ENCODE peak calls at places on chromosomes 5 and 9, in four cellular contexts. One of them, this sample, is unnamed.

GRCh38 chr9:123362856-123363255 is 6.9 kb downstream of the CRB2 start:
- DNase-seq in HFFc6: no peak
- DNase-seq in AG10803: no peak
- DNase-seq in iPS-NIHi11: no peak
- DNase-seq in this sample: no peak

GRCh38 chr5:94043311-94043710 is 301.9 kb upstream of the POU5F2 start:
- DNase-seq in HFFc6: no peak
- DNase-seq in AG10803: no peak
- DNase-seq in iPS-NIHi11: no peak
- DNase-seq in this sample: no peak

GRCh38 chr9:98135938-98136337 is 16.9 kb upstream of the TRIM14 start:
- DNase-seq in HFFc6: no peak
- DNase-seq in AG10803: no peak
- DNase-seq in iPS-NIHi11: no peak
- DNase-seq in this sample: no peak

GRCh38 chr9:87323933-87324332 is 173.7 kb upstream of the DAPK1 start:
- DNase-seq in HFFc6: no peak
- DNase-seq in AG10803: no peak
- DNase-seq in iPS-NIHi11: no peak
- DNase-seq in this sample: no peak

GRCh38 chr5:166907314-166907713 is 1384.1 kb upstream of the WWC1 start:
- DNase-seq in HFFc6: no peak
- DNase-seq in AG10803: no peak
- DNase-seq in iPS-NIHi11: no peak
- DNase-seq in this sample: peak; percentile 68

GRCh38 chr5:178078197-178078995 is 34.9 kb upstream of the N4BP3 start:
- DNase-seq in HFFc6: peak; percentile 97
- DNase-seq in AG10803: peak; percentile 92
- DNase-seq in iPS-NIHi11: no peak
- DNase-seq in this sample: peak; percentile 34

GRCh38 chr5:112918679-112919078 is 3.3 kb downstream of the REEP5 start:
- DNase-seq in HFFc6: no peak
- DNase-seq in AG10803: no peak
- DNase-seq in iPS-NIHi11: no peak
- DNase-seq in this sample: no peak

GRCh38 chr5:77921369-77921768 is 145.2 kb upstream of the TBCA start:
- DNase-seq in HFFc6: no peak
- DNase-seq in AG10803: no peak
- DNase-seq in iPS-NIHi11: no peak
- DNase-seq in this sample: no peak

GRCh38 chr5:2562036-2562435 is 189.4 kb downstream of the IRX2 start:
- DNase-seq in HFFc6: no peak
- DNase-seq in AG10803: no peak
- DNase-seq in iPS-NIHi11: no peak
- DNase-seq in this sample: no peak

GRCh38 chr9:89791754-89792153 is 186.9 kb downstream of the GADD45G start:
- DNase-seq in HFFc6: no peak
- DNase-seq in AG10803: no peak
- DNase-seq in iPS-NIHi11: no peak
- DNase-seq in this sample: no peak

GRCh38 chr5:60810438-60811085 is 33.5 kb downstream of the ELOVL7 start:
- DNase-seq in HFFc6: no peak
- DNase-seq in AG10803: peak; percentile 12
- DNase-seq in iPS-NIHi11: no peak
- DNase-seq in this sample: peak; percentile 51

GRCh38 chr5:10289353-10289752 is 18.3 kb downstream of the CMBL start:
- DNase-seq in HFFc6: no peak
- DNase-seq in AG10803: peak; percentile 67
- DNase-seq in iPS-NIHi11: no peak
- DNase-seq in this sample: no peak

GRCh38 chr5:93990504-93991085 is 249.2 kb upstream of the POU5F2 start:
- DNase-seq in HFFc6: no peak
- DNase-seq in AG10803: peak; percentile 8
- DNase-seq in iPS-NIHi11: no peak
- DNase-seq in this sample: no peak

GRCh38 chr5:191949-192690 is 825 bp downstream of the LRRC14B start:
- DNase-seq in HFFc6: no peak
- DNase-seq in AG10803: no peak
- DNase-seq in iPS-NIHi11: no peak
- DNase-seq in this sample: no peak

GRCh38 chr9:71361357-71361756 is 239.9 kb upstream of the TRPM3 start:
- DNase-seq in HFFc6: no peak
- DNase-seq in AG10803: no peak
- DNase-seq in iPS-NIHi11: peak; percentile 7
- DNase-seq in this sample: no peak